ENCODE peak calls at places on chromosomes 5 and 9, in seven cellular contexts. I is effector CD8-positive, alpha-beta T cell; W is neuronal stem cell; Y is uterus; S is NCI-H1417; V is stimulated activated CD4-positive, alpha-beta T cell treated with anti-CD3 and anti-CD28 coated beads, Interleukin-12 subunit alpha, Interleukin-12 subunit beta, amount 100 ng/mL, for 24 hours; K is T-helper 2 cell. Q is an unnamed sample.

GRCh38 chr5:61429906-61430305 is 97.8 kb downstream of the ZSWIM6 start:
- DNase-seq in I (no peak), W (no peak), Y (no peak), S (no peak), V (no peak), K (no peak), Q (no peak)

GRCh38 chr5:14112998-14113652 is 30.0 kb upstream of the TRIO start:
- DNase-seq in I (no peak), W (no peak), Y (peak; percentile 52), S (no peak), V (no peak), K (no peak), Q (no peak)

GRCh38 chr5:124996023-124996763 is 249.8 kb upstream of the ZNF608 start:
- DNase-seq in I (no peak), W (peak; percentile 78), Y (no peak), S (no peak), V (no peak), K (no peak), Q (no peak)

GRCh38 chr5:998276-998974 is 10.2 kb upstream of the NKD2 start:
- DNase-seq in I (no peak), W (no peak), Y (peak; percentile 9), S (no peak), V (no peak), K (no peak), Q (no peak)

GRCh38 chr5:96468956-96469355 is 35.9 kb upstream of the PCSK1 start:
- DNase-seq in I (no peak), W (no peak), Y (no peak), S (no peak), V (no peak), K (no peak), Q (no peak)

GRCh38 chr5:173165193-173165988 is 21.1 kb downstream of the BNIP1 start:
- DNase-seq in I (no peak), W (no peak), Y (no peak), S (no peak), V (no peak), K (no peak), Q (no peak)

GRCh38 chr5:149367249-149367971 is 9.6 kb downstream of the PCYOX1L start:
- DNase-seq in I (peak; percentile 27), W (peak; percentile 81), Y (peak; percentile 80), S (peak; percentile 18), V (peak; percentile 48), K (no peak), Q (peak; percentile 5)

GRCh38 chr5:157914389-157914788 is 55.4 kb upstream of the CLINT1 start:
- DNase-seq in I (no peak), W (no peak), Y (no peak), S (no peak), V (no peak), K (no peak), Q (no peak)

GRCh38 chr9:93503381-93503780 is 50.0 kb upstream of the FAM120AOS start:
- DNase-seq in I (no peak), W (no peak), Y (no peak), S (no peak), V (no peak), K (no peak), Q (no peak)

GRCh38 chr9:135906291-135907005 is 898 bp downstream of the CAMSAP1 start:
- DNase-seq in I (no peak), W (peak; percentile 23), Y (no peak), S (peak; percentile 71), V (no peak), K (no peak), Q (no peak)

GRCh38 chr5:15092801-15093200 is 221.2 kb upstream of the ANKH start:
- DNase-seq in I (no peak), W (no peak), Y (no peak), S (no peak), V (no peak), K (no peak), Q (no peak)

GRCh38 chr9:77729177-77729576 is 81.1 kb upstream of the GNA14 start:
- DNase-seq in I (no peak), W (no peak), Y (no peak), S (no peak), V (no peak), K (no peak), Q (no peak)

GRCh38 chr5:63831381-63831780 is 130.9 kb downstream of the HTR1A start:
- DNase-seq in I (no peak), W (no peak), Y (no peak), S (no peak), V (no peak), K (no peak), Q (no peak)

GRCh38 chr9:38026021-38026809 is 42.8 kb downstream of the SHB start:
- DNase-seq in I (no peak), W (no peak), Y (peak; percentile 71), S (peak; percentile 42), V (no peak), K (no peak), Q (peak; percentile 34)

GRCh38 chr5:122182491-122182921 is 53.2 kb downstream of the ZNF474 start:
- DNase-seq in I (no peak), W (no peak), Y (peak; percentile 50), S (no peak), V (no peak), K (no peak), Q (peak; percentile 9)

GRCh38 chr5:15702102-15702501 is 202.1 kb downstream of the FBXL7 start:
- DNase-seq in I (no peak), W (no peak), Y (no peak), S (no peak), V (no peak), K (no peak), Q (no peak)

GRCh38 chr9:14403112-14403511 is 89.2 kb upstream of the NFIB start:
- DNase-seq in I (no peak), W (no peak), Y (no peak), S (no peak), V (no peak), K (no peak), Q (no peak)

GRCh38 chr9:77011973-77012817 is 7.3 kb upstream of the FOXB2 start:
- DNase-seq in I (peak; percentile 15), W (peak; percentile 83), Y (peak; percentile 34), S (no peak), V (peak; percentile 69), K (peak; percentile 28), Q (peak; percentile 52)

GRCh38 chr9:113828211-113828610 is 47.9 kb upstream of the ZNF618 start:
- DNase-seq in I (no peak), W (no peak), Y (no peak), S (no peak), V (no peak), K (no peak), Q (no peak)

GRCh38 chr9:18490591-18491370 is 16.8 kb downstream of the ADAMTSL1 start:
- DNase-seq in I (no peak), W (no peak), Y (peak; percentile 77), S (no peak), V (no peak), K (no peak), Q (no peak)

GRCh38 chr5:2441496-2442180 is 309.8 kb downstream of the IRX2 start:
- DNase-seq in I (no peak), W (no peak), Y (no peak), S (no peak), V (no peak), K (no peak), Q (no peak)

GRCh38 chr5:55226934-55227737 is at the start of gene MCIDAS:
- DNase-seq in I (no peak), W (peak; percentile 70), Y (no peak), S (peak; percentile 68), V (peak; percentile 59), K (no peak), Q (peak; percentile 19)

GRCh38 chr5:124492444-124493224 is 253.8 kb downstream of the ZNF608 start:
- DNase-seq in I (no peak), W (no peak), Y (no peak), S (no peak), V (no peak), K (no peak), Q (no peak)

GRCh38 chr5:178284095-178284675 is 51.6 kb upstream of the PHYKPL start:
- DNase-seq in I (no peak), W (no peak), Y (no peak), S (no peak), V (no peak), K (no peak), Q (no peak)

GRCh38 chr5:173472164-173472563 is 143.9 kb upstream of the STC2 start:
- DNase-seq in I (no peak), W (no peak), Y (peak; percentile 51), S (no peak), V (no peak), K (no peak), Q (no peak)

GRCh38 chr5:136062563-136063274 is 33.9 kb downstream of the TGFBI start:
- DNase-seq in I (no peak), W (no peak), Y (no peak), S (peak; percentile 21), V (no peak), K (no peak), Q (peak; percentile 31)

GRCh38 chr9:123749580-123750202 is 180.2 kb downstream of the DENND1A start:
- DNase-seq in I (no peak), W (no peak), Y (no peak), S (no peak), V (no peak), K (no peak), Q (no peak)

GRCh38 chr5:964821-965220 is 43.8 kb upstream of the NKD2 start:
- DNase-seq in I (no peak), W (no peak), Y (no peak), S (no peak), V (no peak), K (no peak), Q (no peak)

GRCh38 chr5:178078197-178078995 is 34.9 kb upstream of the N4BP3 start:
- DNase-seq in I (no peak), W (no peak), Y (no peak), S (no peak), V (no peak), K (no peak), Q (no peak)